ENCODE peak calls at places on chromosome 9, in seven cellular contexts. Y is WTC11, B is uterus, H is SK-N-SH, U is PC-3, L is left lung, D is Calu3. G is an unnamed sample.

GRCh38 chr9:80878556-80878955 is 810.8 kb downstream of the TLE1 start:
- DNase-seq in D (no peak), L (no peak), B (no peak), U (no peak), H (no peak), Y (no peak), G (no peak)

GRCh38 chr9:113417370-113417769 is 6.8 kb downstream of the C9orf43 start:
- DNase-seq in H (no peak), L (no peak), Y (no peak), U (no peak), D (no peak), B (no peak), G (no peak)

GRCh38 chr9:86454701-86455402 is 100.6 kb upstream of the TUT7 start:
- DNase-seq in D (no peak), L (no peak), Y (no peak), U (no peak), H (no peak), B (no peak), G (no peak)

GRCh38 chr9:93965830-93966577 is 10.8 kb upstream of the BARX1 start:
- DNase-seq in Y (peak; percentile 46), B (no peak), D (no peak), H (no peak), U (peak; percentile 23), L (peak; percentile 56), G (no peak)

GRCh38 chr9:70406446-70406862 is 8.0 kb downstream of the KLF9 start:
- DNase-seq in D (no peak), H (no peak), U (no peak), B (peak; percentile 76), Y (no peak), L (no peak), G (no peak)

GRCh38 chr9:133995012-133995896 is 3.1 kb upstream of the VAV2 start:
- DNase-seq in Y (peak; percentile 35), B (no peak), H (peak; percentile 68), D (peak; percentile 39), U (no peak), L (no peak), G (no peak)

GRCh38 chr9:72041775-72042194 is 18.6 kb downstream of the C9orf57 start:
- DNase-seq in B (peak; percentile 66), D (peak; percentile 62), U (peak; percentile 63), H (no peak), L (no peak), Y (no peak), G (no peak)

GRCh38 chr9:20041717-20042116 is 252.9 kb upstream of the SLC24A2 start:
- DNase-seq in D (no peak), U (no peak), B (no peak), Y (no peak), L (peak; percentile 43), H (peak; percentile 36), G (no peak)

GRCh38 chr9:131954299-131954698 is 125.4 kb downstream of the MED27 start:
- DNase-seq in H (no peak), Y (no peak), U (peak; percentile 28), B (no peak), L (no peak), D (peak; percentile 6), G (no peak)

GRCh38 chr9:77514886-77515711 is 133.0 kb downstream of the GNA14 start:
- DNase-seq in B (peak; percentile 27), D (no peak), U (peak; percentile 75), Y (no peak), L (no peak), H (no peak), G (no peak)

GRCh38 chr9:93864840-93865239 is 90.3 kb downstream of the BARX1 start:
- DNase-seq in Y (no peak), D (no peak), L (peak; percentile 36), U (no peak), B (no peak), H (no peak), G (no peak)

GRCh38 chr9:82223442-82223841 is 234.9 kb downstream of the SPATA31D1 start:
- DNase-seq in U (no peak), H (no peak), B (no peak), L (no peak), D (no peak), Y (no peak), G (no peak)

GRCh38 chr9:98794802-98795201 is 1.6 kb downstream of the ANKS6 start:
- DNase-seq in U (no peak), L (no peak), B (no peak), H (no peak), D (no peak), Y (no peak), G (no peak)

GRCh38 chr9:88528356-88528755 is 6.6 kb upstream of the NXNL2 start:
- DNase-seq in Y (no peak), B (peak; percentile 42), L (no peak), H (no peak), U (no peak), D (no peak), G (no peak)

GRCh38 chr9:125126019-125126746 is 17.1 kb downstream of the SCAI start:
- DNase-seq in H (peak; percentile 56), Y (no peak), B (peak; percentile 88), U (peak; percentile 69), D (no peak), L (peak; percentile 83), G (no peak)

GRCh38 chr9:106286249-106286648 is 576.7 kb upstream of the ZNF462 start:
- DNase-seq in B (no peak), H (peak; percentile 39), L (no peak), Y (peak; percentile 36), D (peak; percentile 2), U (peak; percentile 51), G (peak; percentile 30)

GRCh38 chr9:130043654-130044623 is 950 bp upstream of the FNBP1 start:
- DNase-seq in L (no peak), B (peak; percentile 75), D (no peak), Y (peak; percentile 32), U (no peak), H (peak; percentile 42), G (no peak)

GRCh38 chr9:96420468-96421219 is 2.5 kb upstream of the ZNF367 start:
- DNase-seq in L (no peak), Y (no peak), B (peak; percentile 41), H (no peak), U (peak; percentile 95), D (peak; percentile 64), G (no peak)

GRCh38 chr9:73148447-73148937 is 3.2 kb upstream of the ANXA1 start:
- DNase-seq in D (no peak), U (peak; percentile 38), B (no peak), L (no peak), H (no peak), Y (no peak), G (no peak)

GRCh38 chr9:84107995-84108394 is 127.4 kb downstream of the RMI1 start:
- DNase-seq in L (no peak), H (no peak), Y (no peak), U (no peak), B (no peak), D (no peak), G (no peak)

GRCh38 chr9:123716339-123716738 is 213.6 kb downstream of the DENND1A start:
- DNase-seq in L (no peak), U (no peak), Y (no peak), H (no peak), D (no peak), B (no peak), G (no peak)

GRCh38 chr9:114771901-114772300 is 33.9 kb downstream of the TNFSF15 start:
- DNase-seq in B (no peak), D (no peak), L (no peak), H (no peak), Y (no peak), U (peak; percentile 32), G (no peak)

GRCh38 chr9:114775981-114776380 is 29.9 kb downstream of the TNFSF15 start:
- DNase-seq in U (no peak), Y (no peak), H (no peak), D (no peak), L (no peak), B (no peak), G (no peak)

GRCh38 chr9:114776683-114777399 is 29.0 kb downstream of the TNFSF15 start:
- DNase-seq in U (no peak), Y (no peak), B (no peak), H (no peak), D (no peak), L (no peak), G (no peak)

GRCh38 chr9:114775121-114775520 is 30.7 kb downstream of the TNFSF15 start:
- DNase-seq in L (no peak), Y (no peak), H (no peak), B (no peak), D (no peak), U (no peak), G (no peak)

DNA sequence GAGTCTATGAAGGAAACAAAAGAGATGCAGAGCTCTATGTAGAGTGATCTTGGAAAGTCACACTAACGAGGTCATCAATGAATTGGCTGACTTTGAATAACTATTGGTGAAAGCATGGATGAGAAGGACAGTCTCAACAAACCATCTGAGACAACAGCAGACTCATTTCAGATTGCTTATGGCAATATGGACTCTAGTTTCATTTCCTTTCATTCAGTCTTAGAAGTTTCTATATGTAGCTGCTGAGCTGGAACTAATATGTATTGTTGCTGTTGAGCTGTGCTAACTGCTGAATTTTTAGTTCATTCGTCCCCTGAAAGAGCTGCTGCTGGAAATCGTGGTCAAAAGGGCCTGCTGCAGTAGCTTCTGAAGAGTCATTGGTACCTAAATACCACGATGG is 31.3 kb downstream of the TNFSF15 start:
- DNase-seq in D (no peak), U (no peak), B (no peak), H (no peak), L (no peak), Y (no peak), G (no peak)
- TF ChIP-seq CTCF in D (no peak), U (no peak), B (no peak), H (no peak), L (no peak), Y (no peak), G (no peak)

GRCh38 chr9:135989157-135989556 is 28.0 kb upstream of the UBAC1 start:
- DNase-seq in L (no peak), D (no peak), H (no peak), Y (no peak), U (no peak), B (no peak), G (no peak)
- TF ChIP-seq CTCF in L (no peak), D (no peak), H (no peak), Y (no peak), U (no peak), B (no peak), G (no peak)

GRCh38 chr9:11235061-11235460 is 622.3 kb upstream of the PTPRD start:
- DNase-seq in H (no peak), D (no peak), U (no peak), Y (no peak), B (no peak), L (no peak), G (no peak)
- TF ChIP-seq CTCF in H (no peak), D (no peak), U (no peak), Y (no peak), B (no peak), L (no peak), G (no peak)

DNA sequence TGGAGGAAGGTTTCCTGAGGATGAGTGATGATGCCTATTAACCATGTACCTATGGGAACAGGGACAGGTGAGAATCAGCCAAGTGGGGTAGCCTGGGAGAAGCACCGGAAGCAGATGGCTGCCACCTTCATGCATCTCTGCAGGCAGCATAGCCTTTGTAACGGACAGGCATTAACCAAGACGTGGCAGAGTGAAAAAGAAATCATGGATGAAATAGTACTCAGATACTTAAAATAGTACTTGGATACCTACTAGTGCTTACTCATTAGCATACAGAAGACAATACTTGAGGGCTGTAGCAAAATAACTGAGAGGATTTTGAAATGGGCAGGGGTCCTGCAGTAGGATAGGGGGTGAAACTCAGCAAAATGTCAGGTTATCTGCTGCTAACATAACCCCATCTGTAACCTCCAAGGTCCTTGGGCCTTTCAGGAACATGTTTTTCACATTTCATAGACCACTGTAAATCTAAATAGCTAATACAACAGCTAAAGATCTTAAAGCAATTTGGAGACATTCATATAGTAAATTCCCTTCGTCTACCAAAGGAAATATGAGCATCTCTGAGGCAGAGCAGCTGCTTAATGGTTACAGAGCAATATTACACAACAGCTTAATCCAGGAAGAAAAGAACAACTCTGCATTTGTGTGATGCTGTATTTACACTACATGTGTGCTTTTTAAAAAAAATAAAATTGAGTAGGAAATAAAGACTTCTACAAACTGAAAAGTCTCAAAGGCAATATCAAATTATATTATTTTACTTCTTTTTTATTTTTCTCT is 154.3 kb downstream of the NFIB start:
- DNase-seq in U (no peak), H (no peak), D (no peak), Y (no peak), L (no peak), B (no peak), G (no peak)
- TF ChIP-seq CTCF in U (no peak), H (no peak), D (no peak), Y (no peak), L (no peak), B (no peak), G (no peak)